ENCODE peak calls at places on chromosomes 3 and 15, in seven cellular contexts. E is H1, Q is NT2/D1, L is HCT116, A is GM12878, J is K562, I is SK-N-SH. M is an unnamed sample.

GRCh38 chr15:25787855-25788521 is 75.1 kb downstream of the ATP10A start:
- DNase-seq in E (no peak), Q (no peak), L (no peak), A (no peak), J (peak; percentile 7), I (no peak), M (peak; percentile 50)

GRCh38 chr15:20344601-20345400 is 196.8 kb downstream of the GOLGA6L6 start:
- DNase-seq in E (no peak), Q (no peak), L (no peak), A (no peak), J (no peak), I (peak; percentile 26), M (no peak)

GRCh38 chr3:185659942-185660921 is 74.1 kb downstream of the SENP2 start:
- DNase-seq in E (peak; percentile 61), Q (peak; percentile 82), L (peak; percentile 60), A (peak; percentile 8), J (peak; percentile 89), I (peak; percentile 78), M (peak; percentile 72)

GRCh38 chr3:194592798-194593752 is 40.1 kb downstream of the TMEM44 start:
- DNase-seq in E (no peak), Q (no peak), L (peak; percentile 91), A (no peak), J (no peak), I (peak; percentile 68), M (no peak)

GRCh38 chr15:50458301-50458700 is 34.1 kb downstream of the USP8 start:
- DNase-seq in E (no peak), Q (no peak), L (no peak), A (no peak), J (no peak), I (no peak), M (no peak)

GRCh38 chr3:10259798-10260197 is 11.5 kb downstream of the TATDN2 start:
- DNase-seq in E (no peak), Q (no peak), L (no peak), A (no peak), J (no peak), I (no peak), M (no peak)

GRCh38 chr3:134804508-134805480 is 9.7 kb downstream of the EPHB1 start:
- DNase-seq in E (no peak), Q (no peak), L (no peak), A (no peak), J (no peak), I (no peak), M (no peak)

GRCh38 chr3:74624301-74624700 is 9.8 kb upstream of the CNTN3 start:
- DNase-seq in E (no peak), Q (no peak), L (no peak), A (no peak), J (no peak), I (no peak), M (no peak)

GRCh38 chr15:42273900-42274692 is 863 bp upstream of the TMEM87A start:
- DNase-seq in E (no peak), Q (no peak), L (no peak), A (peak; percentile 30), J (peak; percentile 70), I (peak; percentile 34), M (peak; percentile 31)

GRCh38 chr15:42270551-42270950 is 2.5 kb upstream of the GANC start:
- DNase-seq in E (no peak), Q (no peak), L (no peak), A (no peak), J (no peak), I (no peak), M (no peak)

GRCh38 chr15:42273099-42273899 is at the start of the genes GANC and TMEM87A:
- DNase-seq in E (peak; percentile 96), Q (peak; percentile 95), L (peak; percentile 97), A (peak; percentile 95), J (peak; percentile 99), I (peak; percentile 88), M (peak; percentile 98)

GRCh38 chr15:42272768-42273098 is 268 bp upstream of the GANC start:
- DNase-seq in E (no peak), Q (no peak), L (no peak), A (no peak), J (no peak), I (no peak), M (no peak)

GRCh38 chr15:42270996-42271395 is 2.0 kb upstream of the GANC start:
- DNase-seq in E (no peak), Q (no peak), L (no peak), A (no peak), J (no peak), I (no peak), M (no peak)
- TF ChIP-seq YY1 in E (no peak), Q (no peak), L (no peak), A (no peak), J (no peak), I (no peak), M (no peak)

GRCh38 chr15:77607111-77607893 is 25.4 kb downstream of the LINGO1 start:
- DNase-seq in E (no peak), Q (no peak), L (no peak), A (no peak), J (peak; percentile 54), I (no peak), M (no peak)
- TF ChIP-seq YY1 in E (no peak), Q (no peak), L (no peak), A (no peak), J (no peak), I (no peak), M (no peak)

GRCh38 chr15:39426552-39427532 is 154.0 kb upstream of the THBS1 start:
- DNase-seq in E (no peak), Q (no peak), L (no peak), A (peak; percentile 69), J (peak; percentile 36), I (peak; percentile 41), M (no peak)

GRCh38 chr15:39430389-39430788 is 150.5 kb upstream of the THBS1 start:
- DNase-seq in E (no peak), Q (no peak), L (no peak), A (no peak), J (no peak), I (no peak), M (no peak)

GRCh38 chr15:39431371-39431770 is 149.5 kb upstream of the THBS1 start:
- DNase-seq in E (no peak), Q (no peak), L (no peak), A (no peak), J (no peak), I (no peak), M (no peak)

GRCh38 chr15:39429898-39430357 is 151.0 kb upstream of the THBS1 start:
- DNase-seq in E (no peak), Q (no peak), L (no peak), A (no peak), J (no peak), I (no peak), M (peak; percentile 20)

DNA sequence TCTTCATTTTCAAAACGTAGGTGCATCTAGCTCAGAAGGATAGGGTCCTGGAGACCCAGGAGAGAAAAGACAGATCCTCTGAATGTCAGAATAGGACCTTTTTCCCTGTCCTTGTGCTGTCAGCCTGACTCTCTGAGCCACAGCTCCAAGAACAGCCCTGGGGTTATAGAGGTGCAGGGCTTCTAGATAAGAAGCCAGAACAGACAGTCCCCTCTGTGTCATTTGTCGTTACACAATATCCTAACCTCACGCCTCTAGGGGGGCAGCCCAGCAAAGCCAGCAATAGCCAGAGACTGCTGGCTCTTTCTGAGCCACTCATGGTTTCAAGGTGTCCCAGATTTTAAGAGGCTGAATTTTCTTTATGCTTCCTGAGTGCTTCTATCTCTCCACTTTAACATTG is 153.2 kb upstream of the THBS1 start:
- DNase-seq in E (no peak), Q (no peak), L (no peak), A (no peak), J (peak; percentile 46), I (peak; percentile 53), M (peak; percentile 62)
- TF ChIP-seq YY1 in E (no peak), Q (no peak), L (no peak), A (no peak), J (no peak), I (no peak), M (no peak)

GRCh38 chr15:45854455-45855202 is 219.8 kb downstream of the SQOR start:
- DNase-seq in E (no peak), Q (no peak), L (no peak), A (no peak), J (no peak), I (no peak), M (no peak)

GRCh38 chr15:45847645-45848044 is 212.8 kb downstream of the SQOR start:
- DNase-seq in E (no peak), Q (no peak), L (no peak), A (no peak), J (no peak), I (no peak), M (no peak)

DNA sequence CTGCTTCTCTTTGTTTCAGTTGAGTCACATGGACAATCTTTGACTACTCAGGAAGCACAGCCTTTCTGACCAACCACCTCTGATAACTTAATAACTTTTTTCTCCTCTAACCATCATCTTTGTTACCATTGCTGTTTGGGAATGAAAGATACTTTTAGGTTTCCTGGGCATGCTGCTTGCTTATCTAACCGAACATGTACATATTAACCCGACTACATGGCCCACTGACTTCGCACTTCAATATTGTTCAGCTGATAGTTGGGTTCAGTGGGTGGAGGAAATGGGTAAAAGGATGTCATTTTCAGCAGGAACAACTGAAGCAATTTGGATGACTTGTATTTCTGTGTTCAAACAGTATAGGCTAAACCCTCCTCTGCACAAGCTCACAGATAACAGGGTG is 214.3 kb downstream of the SQOR start:
- DNase-seq in E (no peak), Q (no peak), L (no peak), A (no peak), J (no peak), I (no peak), M (no peak)
- TF ChIP-seq YY1 in E (no peak), Q (no peak), L (no peak), A (no peak), J (no peak), I (no peak), M (no peak)

GRCh38 chr3:182524711-182525401 is 268.4 kb upstream of the ATP11B start:
- DNase-seq in E (no peak), Q (no peak), L (no peak), A (no peak), J (no peak), I (no peak), M (no peak)

GRCh38 chr3:182525975-182526374 is 267.3 kb upstream of the ATP11B start:
- DNase-seq in E (no peak), Q (no peak), L (no peak), A (no peak), J (no peak), I (no peak), M (no peak)

GRCh38 chr3:182530316-182530715 is 263.0 kb upstream of the ATP11B start:
- DNase-seq in E (no peak), Q (no peak), L (no peak), A (no peak), J (no peak), I (no peak), M (no peak)

GRCh38 chr3:182523836-182524235 is 269.5 kb upstream of the ATP11B start:
- DNase-seq in E (no peak), Q (no peak), L (no peak), A (no peak), J (no peak), I (no peak), M (no peak)

DNA sequence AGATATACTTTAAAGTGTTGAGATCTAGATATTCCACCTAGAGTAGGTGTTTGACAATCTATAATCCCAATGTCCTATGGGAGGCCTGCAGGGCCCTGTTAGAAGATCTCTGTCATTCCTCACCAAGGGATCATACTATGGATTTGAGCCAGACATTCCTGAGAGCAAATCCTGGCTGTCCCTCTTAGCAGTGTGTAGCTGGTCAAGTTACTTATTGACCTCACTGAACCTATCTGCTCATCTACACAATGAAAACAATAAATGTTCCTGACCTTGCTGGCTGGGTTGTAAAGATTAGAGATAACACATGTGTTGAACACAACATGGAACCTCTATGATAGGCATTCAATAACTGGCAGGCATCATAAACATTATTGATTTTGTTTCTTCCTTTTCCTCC is 265.6 kb upstream of the ATP11B start:
- DNase-seq in E (no peak), Q (no peak), L (no peak), A (no peak), J (no peak), I (no peak), M (peak; percentile 25)
- TF ChIP-seq YY1 in E (no peak), Q (no peak), L (no peak), A (no peak), J (no peak), I (no peak), M (no peak)

M was measured in HepG2.